ENCODE peak calls at places on chromosome 20, in six cellular contexts. C is mesendoderm, W is caudate nucleus, J is hepatocyte, V is GM23248, G is right cardiac atrium. M is an unnamed sample.

GRCh38 chr20:59153832-59154231 is 9.8 kb upstream of the ZNF831 start:
- DNase-seq in C (no peak), W (no peak), J (no peak), V (no peak), G (no peak), M (no peak)

GRCh38 chr20:16970751-16971150 is 222.6 kb downstream of the OTOR start:
- DNase-seq in C (no peak), W (no peak), J (no peak), V (no peak), G (no peak), M (no peak)

GRCh38 chr20:17786221-17786718 is 86.5 kb downstream of the BANF2 start:
- DNase-seq in C (no peak), W (no peak), J (no peak), V (peak), G (peak), M (no peak)

GRCh38 chr20:15835811-15836210 is 737.4 kb downstream of the KIF16B start:
- DNase-seq in C (no peak), W (no peak), J (no peak), V (no peak), G (no peak), M (no peak)

GRCh38 chr20:15236812-15237211 is 899.4 kb upstream of the FLRT3 start:
- DNase-seq in C (peak), W (no peak), J (peak), V (peak), G (no peak), M (peak)

GRCh38 chr20:57093766-57094165 is 172.7 kb downstream of the BMP7 start:
- DNase-seq in C (no peak), W (no peak), J (no peak), V (no peak), G (no peak), M (no peak)

GRCh38 chr20:58464838-58465237 is 50.4 kb downstream of the APCDD1L start:
- DNase-seq in C (no peak), W (no peak), J (no peak), V (no peak), G (no peak), M (no peak)

GRCh38 chr20:16692442-16692841 is 37.4 kb upstream of the SNRPB2 start:
- DNase-seq in C (no peak), W (no peak), J (no peak), V (peak), G (no peak), M (no peak)

GRCh38 chr20:62029951-62030350 is 35.7 kb downstream of the TAF4 start:
- DNase-seq in C (no peak), W (no peak), J (no peak), V (no peak), G (no peak), M (no peak)

GRCh38 chr20:62030834-62031434 is 34.7 kb downstream of the TAF4 start:
- DNase-seq in C (peak), W (no peak), J (no peak), V (no peak), G (no peak), M (no peak)

GRCh38 chr20:62031462-62032092 is 34.1 kb downstream of the TAF4 start:
- DNase-seq in C (no peak), W (no peak), J (no peak), V (no peak), G (no peak), M (no peak)

GRCh38 chr20:62029296-62029695 is 36.4 kb downstream of the TAF4 start:
- DNase-seq in C (no peak), W (no peak), J (no peak), V (no peak), G (no peak), M (no peak)

DNA sequence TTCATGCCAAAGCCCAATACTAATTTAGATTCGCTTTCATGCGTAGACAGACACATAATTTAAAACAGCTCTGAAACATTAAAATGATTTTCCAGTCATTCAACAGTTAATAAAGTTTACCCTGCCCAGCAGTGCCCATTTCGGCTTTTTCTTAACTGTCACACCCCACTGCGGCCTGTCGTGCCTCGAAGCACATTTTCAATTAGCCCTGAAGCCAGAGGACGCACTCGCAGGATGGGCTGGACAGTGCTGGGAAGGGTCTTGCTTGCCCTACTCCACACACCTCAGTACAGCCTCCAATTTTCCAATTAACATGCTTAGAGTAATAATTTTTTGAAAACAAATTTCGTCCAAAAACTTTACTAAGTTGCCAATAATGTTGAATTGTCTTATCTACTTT is 35.3 kb downstream of the TAF4 start:
- DNase-seq in C (no peak), W (no peak), J (no peak), V (no peak), G (no peak), M (no peak)
- H3K27ac ChIP-seq in C (no peak), W (no peak), J (no peak), V (no peak), G (no peak), M (no peak)

GRCh38 chr20:370977-371754 is 9.4 kb upstream of the TRIB3 start:
- DNase-seq in C (no peak), W (no peak), J (no peak), V (no peak), G (no peak), M (no peak)

GRCh38 chr20:368915-369314 is 11.6 kb upstream of the TRIB3 start:
- DNase-seq in C (no peak), W (no peak), J (no peak), V (no peak), G (no peak), M (no peak)

GRCh38 chr20:367486-367887 is 13.1 kb upstream of the TRIB3 start:
- DNase-seq in C (no peak), W (no peak), J (no peak), V (no peak), G (no peak), M (no peak)

GRCh38 chr20:371755-372542 is 8.6 kb upstream of the TRIB3 start:
- DNase-seq in C (peak), W (no peak), J (peak), V (peak), G (peak), M (peak)

DNA sequence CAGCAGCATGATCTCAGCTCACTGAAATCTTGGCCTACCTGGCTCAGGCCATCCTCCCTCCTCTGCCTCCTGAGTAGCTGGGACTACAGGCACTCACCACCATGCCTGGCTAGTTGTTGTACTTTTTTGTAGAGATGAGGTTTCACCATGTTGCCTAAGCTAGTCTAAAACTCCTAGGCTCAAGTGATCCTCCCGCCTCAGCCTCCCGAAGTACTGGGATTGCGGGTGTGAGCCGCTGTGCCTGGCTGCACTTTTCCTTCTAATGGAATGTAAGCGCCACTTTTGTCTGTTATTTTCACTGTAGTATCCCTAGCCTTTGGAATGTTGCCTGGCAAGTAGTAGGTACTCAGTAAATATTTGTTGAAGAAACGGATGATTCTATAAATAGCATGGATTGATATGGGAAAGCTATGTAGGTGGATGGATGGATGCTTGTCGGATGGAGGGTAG is 10.4 kb upstream of the TRIB3 start:
- DNase-seq in C (no peak), W (no peak), J (peak), V (no peak), G (no peak), M (no peak)
- H3K27ac ChIP-seq in C (no peak), W (no peak), J (peak), V (no peak), G (no peak), M (no peak)

DNA sequence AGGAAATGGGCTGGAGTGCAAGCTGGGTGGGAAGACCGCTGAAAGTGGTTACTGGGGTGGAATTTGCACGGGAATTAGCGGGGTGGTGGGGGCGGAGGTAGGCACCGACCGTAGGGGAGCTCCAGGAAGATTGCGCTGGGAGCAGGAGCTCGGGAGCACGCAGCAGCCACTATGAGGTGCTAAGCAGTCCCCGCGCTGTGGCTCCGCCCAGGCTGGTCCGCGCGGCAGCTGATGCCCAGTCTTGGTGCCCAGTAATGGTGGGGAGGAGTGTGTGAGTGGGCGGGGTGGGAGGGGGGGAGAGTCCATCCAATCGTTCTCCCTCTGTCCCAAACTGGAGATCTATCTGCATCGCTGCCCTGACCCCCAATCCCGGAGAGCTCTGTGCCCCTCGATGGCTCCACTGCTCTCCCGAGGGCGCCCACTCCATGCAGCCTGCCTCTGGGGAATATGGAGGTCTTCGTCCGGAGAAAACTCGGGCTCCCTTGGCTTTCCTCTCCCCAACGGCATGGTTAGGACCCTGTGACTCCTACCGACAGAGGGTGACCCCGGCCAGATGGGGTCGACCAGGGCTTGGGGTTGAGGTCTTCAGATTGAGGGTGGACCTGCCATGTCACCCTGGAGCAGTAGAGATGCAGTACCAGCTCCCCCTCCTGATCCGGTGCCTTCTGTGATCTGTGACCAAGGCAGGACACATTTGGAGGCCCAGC is 5.3 kb downstream of the TP53TG5 start:
- DNase-seq in C (peak), W (peak), J (no peak), V (peak), G (peak), M (peak)
- H3K27ac ChIP-seq in C (no peak), W (peak), J (peak), V (peak), G (peak), M (no peak)

GRCh38 chr20:38198238-38198861 is 33.3 kb upstream of the TGM2 start:
- DNase-seq in C (no peak), W (no peak), J (no peak), V (peak), G (no peak), M (no peak)
- H3K27ac ChIP-seq in C (no peak), W (no peak), J (no peak), V (no peak), G (no peak), M (no peak)

GRCh38 chr20:2420510-2420909 is 39.8 kb downstream of the TGM6 start:
- DNase-seq in C (no peak), W (no peak), J (no peak), V (no peak), G (no peak), M (no peak)
- H3K27ac ChIP-seq in C (no peak), W (no peak), J (no peak), V (no peak), G (no peak), M (no peak)

DNA sequence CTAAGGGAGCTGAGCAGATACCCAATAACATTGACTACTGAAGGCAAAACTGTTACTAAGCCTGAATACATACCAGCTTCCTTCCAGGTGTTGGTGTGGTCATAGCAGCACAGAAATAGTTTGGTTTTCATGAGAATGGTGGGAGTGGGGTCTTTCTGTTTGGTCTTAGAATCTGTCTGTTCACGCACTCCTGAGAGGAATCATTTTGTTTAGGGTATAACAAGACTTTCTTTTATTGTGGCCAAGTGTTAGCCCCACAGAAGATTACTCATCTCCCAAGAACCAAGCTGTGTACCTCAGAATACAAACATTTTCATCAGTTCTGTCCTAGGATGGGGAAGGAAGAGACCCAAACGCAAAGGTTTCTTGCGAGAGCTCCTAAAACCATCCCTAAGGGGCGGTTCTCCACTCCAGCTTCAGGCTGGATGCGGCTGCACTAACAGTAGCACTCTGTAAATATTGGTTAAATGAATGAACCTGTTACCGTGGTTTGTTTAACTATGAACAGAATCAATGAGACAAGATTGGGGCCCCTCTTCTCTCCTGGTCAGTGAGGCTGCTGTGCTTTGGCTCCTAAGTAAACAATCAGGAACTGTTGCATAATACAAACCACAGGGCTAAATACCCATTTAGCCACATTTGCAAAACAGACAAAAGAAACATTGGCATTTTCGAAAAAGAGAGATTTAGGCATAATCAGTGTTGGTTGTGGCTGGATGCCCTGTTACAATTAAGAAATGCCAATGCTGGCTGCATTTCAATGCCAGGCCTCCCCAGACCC is 44.9 kb downstream of the SNAP25 start:
- DNase-seq in C (no peak), W (no peak), J (peak), V (no peak), G (no peak), M (no peak)
- H3K27ac ChIP-seq in C (no peak), W (peak), J (no peak), V (no peak), G (no peak), M (peak)

GRCh38 chr20:62065669-62066338 is at the start of gene TAF4:
- DNase-seq in C (peak), W (peak), J (peak), V (peak), G (peak), M (peak)

GRCh38 chr20:62062661-62063600 is 2.8 kb downstream of the TAF4 start:
- DNase-seq in C (no peak), W (no peak), J (no peak), V (no peak), G (no peak), M (no peak)

GRCh38 chr20:62064788-62065668 is 653 bp downstream of the TAF4 start:
- DNase-seq in C (no peak), W (no peak), J (peak), V (peak), G (no peak), M (peak)

GRCh38 chr20:62063601-62063980 is 2.1 kb downstream of the TAF4 start:
- DNase-seq in C (peak), W (no peak), J (peak), V (peak), G (no peak), M (peak)

DNA sequence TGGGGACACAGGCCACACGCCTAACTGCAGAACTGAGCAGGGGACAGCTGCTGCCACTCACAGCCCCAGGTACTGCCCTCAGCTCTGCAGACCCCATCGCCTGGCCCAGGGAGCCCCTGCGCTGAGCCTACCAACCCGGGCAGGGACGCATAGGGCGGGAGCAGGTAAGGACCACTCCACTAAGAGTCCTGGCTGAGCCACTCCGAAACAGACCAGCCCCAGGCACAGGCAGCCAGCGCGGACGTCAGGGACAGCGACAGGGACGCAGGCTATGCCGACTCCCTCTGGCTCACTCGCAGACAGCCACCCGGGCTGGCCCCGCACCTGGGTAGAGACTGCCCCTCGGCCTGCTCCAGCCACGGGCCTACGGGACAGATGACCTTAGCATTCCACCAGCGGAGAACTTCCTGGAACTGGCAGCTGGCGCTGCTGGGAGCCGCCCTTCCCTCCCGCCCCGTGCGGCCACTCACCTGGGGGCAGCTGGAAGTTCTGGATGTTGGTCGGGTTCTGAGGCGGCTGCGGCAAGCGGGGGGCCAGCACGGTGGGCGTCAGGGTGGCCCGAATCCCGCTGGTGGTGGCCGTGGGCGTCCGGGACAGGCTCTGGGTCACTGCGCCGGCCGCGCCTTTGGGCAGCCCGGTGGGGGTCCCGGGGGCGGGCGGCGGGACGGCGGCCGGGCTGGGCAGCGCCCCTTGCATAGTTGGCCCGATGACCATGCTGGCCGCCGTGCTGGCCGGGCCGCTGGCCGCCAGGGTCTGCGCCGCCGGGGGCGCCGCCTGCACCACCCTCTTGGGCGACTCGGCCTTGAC is 1.5 kb downstream of the TAF4 start:
- DNase-seq in C (peak), W (no peak), J (peak), V (peak), G (peak), M (peak)
- H3K27ac ChIP-seq in C (no peak), W (no peak), J (peak), V (no peak), G (no peak), M (no peak)

DNA sequence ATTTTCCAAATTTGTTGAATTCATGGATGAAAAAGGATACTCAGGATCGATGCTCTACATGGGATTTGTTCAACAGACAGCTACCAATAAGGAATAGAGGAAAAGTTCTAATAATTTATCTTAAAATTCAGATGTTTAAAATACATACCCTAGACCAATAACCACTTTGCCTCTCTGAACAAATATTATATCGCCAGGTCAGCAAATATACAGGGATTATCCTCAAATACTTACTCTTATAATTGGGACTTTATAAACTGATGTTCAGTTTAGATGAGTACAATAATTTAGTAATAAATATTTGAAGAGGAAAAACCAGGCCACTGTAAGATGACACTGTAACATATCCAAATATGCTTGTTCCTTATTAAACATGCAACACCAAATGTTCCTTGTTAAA is 268.7 kb downstream of the DOK5 start:
- DNase-seq in C (no peak), W (no peak), J (no peak), V (no peak), G (no peak), M (no peak)
- H3K27ac ChIP-seq in C (no peak), W (no peak), J (no peak), V (no peak), G (no peak), M (no peak)

M was measured in cardiac muscle cell.